ENCODE peak calls at places on chromosome 13, in four cellular contexts. M is HCT116, Q is K562, J is H1. C is an unnamed sample.

GRCh38 chr13:95355491-95355890 is 54.2 kb upstream of the ABCC4 start:
- DNase-seq in M (no peak), Q (no peak), J (no peak), C (no peak)

GRCh38 chr13:74575729-74576125 is 441.5 kb upstream of the KLF12 start:
- DNase-seq in M (no peak), J (peak), Q (peak), C (no peak)

GRCh38 chr13:110561335-110562033 is at the start of gene RAB20:
- DNase-seq in J (peak), Q (peak), M (peak), C (peak)

GRCh38 chr13:67138937-67139336 is 91.2 kb downstream of the PCDH9 start:
- DNase-seq in M (no peak), J (no peak), Q (no peak), C (no peak)

GRCh38 chr13:37319041-37319443 is 213.6 kb upstream of the CSNK1A1L start:
- DNase-seq in J (no peak), Q (no peak), M (no peak), C (no peak)

GRCh38 chr13:45441633-45442032 is 23.1 kb upstream of the COG3 start:
- DNase-seq in Q (no peak), M (no peak), J (no peak), C (peak)

GRCh38 chr13:95601906-95602305 is 42.6 kb downstream of the DZIP1 start:
- DNase-seq in J (no peak), Q (no peak), M (no peak), C (no peak)

GRCh38 chr13:43933378-43933777 is 53.7 kb downstream of the LACC1 start:
- DNase-seq in J (no peak), Q (no peak), M (no peak), C (no peak)

GRCh38 chr13:80133631-80134083 is 207.3 kb downstream of the SPRY2 start:
- DNase-seq in M (no peak), Q (no peak), J (no peak), C (no peak)

GRCh38 chr13:114002009-114002544 is 28.2 kb upstream of the C13orf46 start:
- DNase-seq in Q (no peak), M (no peak), J (no peak), C (no peak)

GRCh38 chr13:30864352-30865130 is 41.5 kb upstream of the MEDAG start:
- DNase-seq in Q (no peak), M (no peak), J (no peak), C (no peak)

GRCh38 chr13:78603240-78603947 is at the start of gene POU4F1:
- DNase-seq in M (no peak), Q (peak), J (peak), C (peak)

GRCh38 chr13:99911069-99911964 is 60.2 kb downstream of the ZIC5 start:
- DNase-seq in M (no peak), J (no peak), Q (no peak), C (no peak)

GRCh38 chr13:93345061-93345460 is 118.5 kb downstream of the GPC6 start:
- DNase-seq in M (no peak), J (no peak), Q (no peak), C (no peak)

GRCh38 chr13:95813139-95813538 is 136.2 kb downstream of the DNAJC3 start:
- DNase-seq in J (no peak), M (no peak), Q (no peak), C (no peak)

GRCh38 chr13:76868451-76868850 is 17.8 kb downstream of the KCTD12 start:
- DNase-seq in M (no peak), Q (no peak), J (no peak), C (no peak)

GRCh38 chr13:48502601-48503319 is 30.1 kb downstream of the RCBTB2 start:
- DNase-seq in Q (no peak), M (no peak), J (no peak), C (no peak)

GRCh38 chr13:102702965-102703720 is 8.3 kb upstream of the METTL21C start:
- DNase-seq in Q (no peak), J (no peak), M (no peak), C (no peak)

GRCh38 chr13:101875717-101876393 is 423.4 kb downstream of the ITGBL1 start:
- DNase-seq in J (no peak), M (no peak), Q (no peak), C (peak)

GRCh38 chr13:53200498-53201453 is 172.2 kb downstream of the OLFM4 start:
- DNase-seq in M (no peak), Q (no peak), J (peak), C (no peak)

GRCh38 chr13:22325761-22326160 is 654.9 kb downstream of the FGF9 start:
- DNase-seq in J (peak), Q (no peak), M (no peak), C (no peak)

GRCh38 chr13:75256922-75257321 is 225.0 kb downstream of the TBC1D4 start:
- DNase-seq in M (no peak), J (no peak), Q (no peak), C (peak)

GRCh38 chr13:76512676-76513277 is 373.4 kb downstream of the KCTD12 start:
- DNase-seq in J (no peak), Q (no peak), M (no peak), C (no peak)

GRCh38 chr13:63948045-63948444 is 2532.4 kb upstream of the PCDH20 start:
- DNase-seq in Q (no peak), J (no peak), M (no peak), C (peak)

GRCh38 chr13:114033541-114034315 is 59.9 kb upstream of the C13orf46 start:
- DNase-seq in M (no peak), Q (no peak), J (no peak), C (no peak)

GRCh38 chr13:42039457-42039945 is 8.9 kb upstream of the DGKH start:
- DNase-seq in J (no peak), M (peak), Q (peak), C (no peak)

GRCh38 chr13:99459101-99459500 is 42.2 kb upstream of the TM9SF2 start:
- DNase-seq in Q (no peak), J (no peak), M (no peak), C (peak)

GRCh38 chr13:100130092-100130491 is 41.2 kb downstream of the PCCA start:
- DNase-seq in Q (no peak), J (no peak), M (no peak), C (no peak)

GRCh38 chr13:72849571-72849970 is 67.6 kb downstream of the PIBF1 start:
- DNase-seq in J (no peak), M (no peak), Q (no peak), C (no peak)

GRCh38 chr13:65943711-65944110 is 1286.4 kb downstream of the PCDH9 start:
- DNase-seq in J (no peak), Q (no peak), M (no peak), C (no peak)

GRCh38 chr13:94559201-94559795 is 36.7 kb downstream of the TGDS start:
- DNase-seq in Q (no peak), J (no peak), M (no peak), C (no peak)

GRCh38 chr13:101520672-101521071 is 68.2 kb downstream of the ITGBL1 start:
- DNase-seq in Q (no peak), M (no peak), J (no peak), C (no peak)

GRCh38 chr13:91661692-91662490 is 263.5 kb downstream of the GPC5 start:
- DNase-seq in J (no peak), Q (no peak), M (no peak), C (no peak)

GRCh38 chr13:23020246-23020843 is 160.4 kb upstream of the SGCG start:
- DNase-seq in M (peak), Q (peak), J (peak), C (peak)

GRCh38 chr13:76516013-76516412 is 370.2 kb downstream of the KCTD12 start:
- DNase-seq in Q (no peak), M (no peak), J (no peak), C (no peak)

GRCh38 chr13:95154441-95154886 is 146.8 kb downstream of the ABCC4 start:
- DNase-seq in Q (no peak), M (no peak), J (no peak), C (no peak)

GRCh38 chr13:31639443-31640163 is 99.7 kb upstream of the RXFP2 start:
- DNase-seq in Q (no peak), J (no peak), M (no peak), C (no peak)

GRCh38 chr13:107937841-107938240 is 277.5 kb downstream of the LIG4 start:
- DNase-seq in M (no peak), J (no peak), Q (no peak), C (no peak)

GRCh38 chr13:66138172-66138811 is 1091.8 kb downstream of the PCDH9 start:
- DNase-seq in J (no peak), M (no peak), Q (no peak), C (no peak)

GRCh38 chr13:50389726-50390125 is 374.5 kb downstream of the KCNRG start:
- DNase-seq in Q (no peak), M (no peak), J (no peak), C (no peak)

GRCh38 chr13:50384724-50385123 is 369.5 kb downstream of the KCNRG start:
- DNase-seq in Q (no peak), M (no peak), J (no peak), C (no peak)

GRCh38 chr13:50387124-50387581 is 371.9 kb downstream of the KCNRG start:
- DNase-seq in Q (peak), J (peak), M (no peak), C (peak)

GRCh38 chr13:50388481-50388880 is 373.2 kb downstream of the KCNRG start:
- DNase-seq in Q (no peak), M (no peak), J (no peak), C (no peak)

DNA sequence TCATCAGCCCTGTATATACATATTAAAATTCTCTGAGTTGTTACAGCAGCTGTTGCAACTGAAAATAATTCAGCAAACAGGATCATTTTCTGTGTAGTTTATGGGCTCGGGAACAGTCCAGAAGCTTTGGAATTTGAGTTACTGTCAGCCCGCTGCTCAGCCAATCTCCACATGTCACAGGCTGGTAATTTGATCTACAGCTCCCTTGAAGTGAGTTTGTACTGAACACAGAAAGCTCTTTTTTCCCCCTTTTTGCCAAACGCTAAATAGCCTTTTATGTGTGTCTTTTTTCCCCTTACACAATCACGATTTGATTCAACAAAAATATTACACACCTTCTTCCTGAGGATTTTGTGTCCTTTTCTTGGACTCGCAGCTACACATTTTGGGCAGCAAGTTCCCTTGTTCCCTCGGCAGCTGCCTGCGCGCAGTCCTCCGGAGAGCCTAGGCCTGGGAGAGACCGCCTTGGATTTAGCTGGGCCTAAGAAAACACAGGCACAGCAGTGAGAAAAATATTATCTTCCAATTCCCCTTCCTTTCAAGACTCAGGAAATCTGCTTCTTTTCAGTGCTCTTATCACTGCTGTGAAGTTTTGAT is 371.4 kb downstream of the KCNRG start:
- DNase-seq in Q (no peak), M (no peak), J (no peak), C (no peak)
- TF ChIP-seq FOSL1 in Q (no peak), M (no peak), J (no peak), C (no peak)

DNA sequence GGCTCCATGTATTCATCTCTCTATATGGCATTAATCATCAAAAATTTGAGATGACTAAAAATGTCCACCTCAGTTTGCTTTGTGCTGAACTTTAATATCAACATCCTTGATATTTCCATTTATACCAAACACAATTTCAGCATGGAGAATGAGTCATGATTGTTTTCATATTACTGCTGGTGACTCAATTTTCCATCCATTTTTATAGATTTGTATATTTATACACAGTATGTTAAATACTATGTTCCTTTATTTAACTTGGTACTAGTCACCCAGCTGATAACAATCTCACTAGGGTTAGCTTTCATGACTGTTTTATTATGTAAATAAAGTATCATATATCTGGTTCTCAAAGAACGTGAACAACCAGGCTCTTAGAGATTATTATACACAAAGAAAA is 1255.1 kb downstream of the SLITRK1 start:
- DNase-seq in Q (no peak), J (no peak), M (no peak), C (no peak)
- TF ChIP-seq SRF in Q (no peak), J (no peak), M (no peak), C (no peak)

DNA sequence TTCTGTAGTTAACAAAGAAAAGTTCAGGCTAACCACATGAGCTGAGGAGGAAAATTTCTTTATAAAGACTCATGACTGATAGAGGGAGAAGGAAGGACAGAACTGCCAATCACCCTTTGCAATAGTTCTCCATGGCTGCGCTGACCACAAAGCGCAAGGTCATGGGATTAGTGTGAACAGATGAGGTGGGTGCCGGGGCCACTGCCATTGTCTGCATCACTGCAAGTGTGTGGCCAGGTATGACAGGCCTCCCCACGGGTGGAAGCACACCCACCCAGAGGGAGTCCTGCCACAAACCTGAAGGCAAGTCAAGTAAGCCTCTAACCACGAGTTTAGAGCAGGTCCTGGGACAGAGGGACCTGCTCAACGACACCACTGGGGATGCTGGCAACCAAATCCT is 128.1 kb downstream of the TUBA3C start:
- DNase-seq in Q (no peak), J (no peak), M (no peak), C (no peak)
- TF ChIP-seq FOSL1 in Q (no peak), J (no peak), M (no peak), C (no peak)

GRCh38 chr13:26518433-26519084 is 38.9 kb upstream of the WASF3 start:
- DNase-seq in M (no peak), Q (no peak), J (peak), C (no peak)
- TF ChIP-seq SRF in M (no peak), Q (no peak), J (no peak), C (no peak)

DNA sequence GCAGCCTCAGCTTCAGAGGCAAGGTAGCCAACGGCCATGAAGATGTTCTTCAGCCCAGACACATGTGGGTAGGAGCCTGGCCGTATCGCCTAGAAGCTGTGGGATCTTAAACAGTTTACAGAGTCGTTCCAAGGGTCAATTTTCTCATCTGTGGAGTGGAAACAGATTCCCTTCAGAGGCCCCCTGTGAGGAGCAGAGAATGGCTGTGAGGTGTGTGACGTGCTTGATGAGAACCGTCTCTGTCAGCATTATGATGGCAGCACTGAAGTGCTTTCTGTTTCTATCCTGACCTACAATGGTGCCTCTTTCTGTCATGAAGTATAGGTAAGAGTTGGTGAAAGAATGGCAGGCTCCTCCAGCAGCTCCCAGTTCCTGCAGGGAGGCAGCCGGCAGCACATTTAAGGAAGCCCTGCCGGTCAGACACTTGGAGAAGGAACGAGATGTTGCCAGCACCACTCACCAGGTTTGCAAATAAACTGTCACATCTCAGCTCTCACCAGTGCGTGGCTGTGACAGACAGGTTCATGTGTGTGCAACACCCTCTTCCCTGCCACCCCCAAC is 277.3 kb downstream of the FOXO1 start:
- DNase-seq in M (no peak), J (no peak), Q (no peak), C (no peak)
- TF ChIP-seq FOSL1 in M (no peak), J (no peak), Q (no peak), C (no peak)

DNA sequence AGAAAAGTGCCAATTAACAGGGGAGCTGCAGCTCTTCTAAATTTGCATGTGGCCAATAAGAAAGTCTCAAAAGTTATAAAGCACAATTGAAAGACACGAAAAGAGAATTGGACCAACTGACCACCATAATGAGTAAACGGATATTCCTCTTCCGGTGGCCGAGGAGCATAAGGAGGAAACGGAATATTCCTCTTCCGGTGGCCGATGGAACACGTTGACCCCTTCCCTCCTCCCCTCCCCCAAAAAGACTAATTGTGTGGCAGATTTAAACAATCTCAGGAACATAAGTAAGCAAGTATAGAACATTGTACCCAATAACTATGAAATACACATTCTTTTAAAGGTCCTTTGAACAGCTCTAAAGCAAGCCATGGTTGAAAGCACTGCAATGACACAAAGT is 41.2 kb upstream of the TUBGCP3 start:
- DNase-seq in J (no peak), Q (no peak), M (no peak), C (no peak)
- TF ChIP-seq SRF in J (no peak), Q (no peak), M (no peak), C (no peak)

DNA sequence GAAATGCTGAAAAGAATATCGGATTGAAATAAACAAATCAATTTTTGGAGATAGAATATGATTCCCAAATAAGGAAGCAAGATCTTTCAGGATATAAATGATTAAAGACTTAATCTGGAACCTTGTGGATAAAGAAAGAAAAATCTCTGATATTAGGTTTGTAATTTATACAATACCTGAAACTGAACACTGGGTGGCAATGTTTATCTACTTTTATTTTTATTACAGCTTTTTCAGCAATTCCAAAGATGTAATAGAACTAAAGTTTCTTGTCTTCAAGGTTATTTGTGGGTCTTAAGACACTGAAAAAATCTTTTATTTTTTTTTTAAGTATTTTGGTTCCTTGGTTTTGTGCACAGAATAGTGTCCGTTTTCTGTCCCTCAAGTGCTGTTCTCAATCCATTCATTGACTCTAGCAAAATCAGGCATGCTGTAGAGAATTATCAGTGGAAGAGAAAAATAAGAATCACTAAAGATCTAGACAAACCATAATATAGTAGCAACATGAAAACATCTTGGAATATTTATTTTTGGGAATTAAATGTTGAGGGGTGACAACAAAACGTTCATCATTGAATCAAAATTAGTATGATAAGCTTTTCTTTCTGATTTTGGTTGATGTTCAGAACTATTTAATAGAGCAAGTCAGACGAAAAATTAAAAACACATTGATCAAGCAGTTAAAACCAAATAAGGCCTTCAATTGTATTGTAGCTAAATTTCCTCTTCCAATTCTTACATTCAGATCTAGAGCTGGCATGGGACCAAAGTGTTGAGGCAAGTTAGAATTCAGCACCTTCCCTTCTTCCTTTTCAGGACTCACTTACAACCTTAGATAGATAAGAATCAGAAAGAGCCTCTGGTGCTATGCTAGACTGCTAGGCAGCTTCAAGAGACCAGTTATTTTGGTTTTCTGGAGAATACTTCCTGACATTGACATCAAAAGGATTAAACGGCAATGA is 704.4 kb upstream of the PCDH20 start:
- DNase-seq in J (no peak), M (peak), Q (no peak), C (no peak)
- TF ChIP-seq FOSL1 in J (no peak), M (no peak), Q (no peak), C (no peak)

C was measured in HepG2.